ENCODE peak calls at places on chromosomes 16 and 17, in eight cellular contexts. V, C, A, O, L, M, X and E are unnamed samples.

GRCh38 chr17:66662496-66662895 is 172.4 kb upstream of the CACNG5 start:
- DNase-seq in V (no peak), C (no peak), A (no peak), O (no peak), L (no peak), M (no peak), X (no peak), E (no peak)

GRCh38 chr17:32445075-32445427 is 741 bp downstream of the PSMD11 start:
- DNase-seq in V (no peak), C (no peak), A (peak; percentile 25), O (peak; percentile 89), L (peak; percentile 70), M (peak; percentile 13), X (peak; percentile 61), E (peak; percentile 47)

GRCh38 chr17:4711671-4712111 is 1.3 kb downstream of the ARRB2 start:
- DNase-seq in V (no peak), C (no peak), A (no peak), O (no peak), L (no peak), M (no peak), X (peak; percentile 40), E (no peak)

GRCh38 chr16:285146-286055 is 2.4 kb downstream of the PDIA2 start:
- DNase-seq in V (no peak), C (no peak), A (no peak), O (no peak), L (no peak), M (no peak), X (no peak), E (no peak)

GRCh38 chr16:27824786-27825185 is 238.7 kb downstream of the GSG1L start:
- DNase-seq in V (no peak), C (no peak), A (no peak), O (no peak), L (no peak), M (no peak), X (no peak), E (no peak)

GRCh38 chr17:65370669-65371126 is 190.8 kb downstream of the AXIN2 start:
- DNase-seq in V (no peak), C (no peak), A (no peak), O (no peak), L (no peak), M (peak; percentile 31), X (no peak), E (peak; percentile 83)

GRCh38 chr17:73203135-73203787 is 10.4 kb downstream of the COG1 start:
- DNase-seq in V (no peak), C (no peak), A (no peak), O (no peak), L (no peak), M (no peak), X (no peak), E (peak; percentile 47)

GRCh38 chr17:67053438-67054000 is 9.2 kb downstream of the CACNG1 start:
- DNase-seq in V (no peak), C (no peak), A (no peak), O (no peak), L (no peak), M (no peak), X (no peak), E (no peak)

GRCh38 chr17:53168413-53168812 is 654.3 kb upstream of the KIF2B start:
- DNase-seq in V (no peak), C (no peak), A (no peak), O (peak; percentile 17), L (no peak), M (no peak), X (no peak), E (no peak)

GRCh38 chr16:16045311-16045710 is 95.9 kb downstream of the ABCC1 start:
- DNase-seq in V (no peak), C (no peak), A (no peak), O (peak; percentile 43), L (no peak), M (no peak), X (no peak), E (peak; percentile 89)

GRCh38 chr17:74780443-74781238 is 4.5 kb upstream of the NAT9 start:
- DNase-seq in V (peak; percentile 36), C (no peak), A (no peak), O (peak; percentile 71), L (peak; percentile 88), M (peak; percentile 62), X (peak; percentile 65), E (peak; percentile 57)